ENCODE peak calls at places on chromosomes 16 and 17, in nine cellular contexts. N is DMS53; O is GM19239; T is left lobe of liver; Q is heart right ventricle; D is hypothalamus; G is SJCRH30; K is Right ventricle myocardium inferior; Y is effector CD4-positive, alpha-beta T cell. V is an unnamed sample.

GRCh38 chr16:9225527-9226316 is 134.3 kb downstream of the HAPSTR1 start:
- DNase-seq in N (peak), D (no peak), G (peak), Q (no peak), T (no peak), Y (no peak), K (no peak), O (no peak), V (no peak)

GRCh38 chr17:57579245-57579644 is 165.9 kb downstream of the CCDC182 start:
- DNase-seq in Q (no peak), K (no peak), D (no peak), Y (no peak), N (no peak), O (no peak), T (no peak), G (no peak), V (no peak)

GRCh38 chr17:6153416-6153815 is 83.2 kb downstream of the WSCD1 start:
- DNase-seq in Q (no peak), K (no peak), N (no peak), O (no peak), T (no peak), Y (no peak), G (no peak), D (no peak), V (no peak)

GRCh38 chr16:85663891-85664321 is 24.8 kb downstream of the GINS2 start:
- DNase-seq in T (no peak), D (no peak), Y (no peak), O (no peak), K (no peak), N (no peak), G (no peak), Q (no peak), V (peak)

GRCh38 chr17:81513669-81514484 is 1.3 kb upstream of the ACTG1 start:
- DNase-seq in K (peak), T (peak), O (no peak), G (peak), Q (peak), N (peak), D (no peak), Y (no peak), V (peak)

GRCh38 chr16:85715169-85716015 is 26.6 kb upstream of the GINS2 start:
- DNase-seq in T (no peak), D (no peak), Y (no peak), Q (no peak), N (peak), O (no peak), G (peak), K (no peak), V (no peak)

GRCh38 chr16:57500578-57501111 is 14.4 kb upstream of the DOK4 start:
- DNase-seq in O (no peak), T (peak), D (no peak), G (no peak), N (peak), Q (no peak), K (peak), Y (no peak), V (no peak)

GRCh38 chr17:49715221-49715620 is 7.5 kb upstream of the SLC35B1 start:
- DNase-seq in K (no peak), Q (no peak), G (no peak), N (no peak), O (no peak), T (no peak), D (no peak), Y (peak), V (no peak)

GRCh38 chr17:59914274-59914854 is 21.4 kb downstream of the RPS6KB1 start:
- DNase-seq in Q (no peak), N (peak), D (no peak), O (peak), T (no peak), K (no peak), Y (no peak), G (no peak), V (no peak)